ENCODE peak calls at places on chromosomes 4 and X, in seven cellular contexts. G is Caki2, O is neural progenitor cell, Q is GM06990, U is astrocyte, W is anterior cingulate cortex, A is IMR-90. E is an unnamed sample.

GRCh38 chr4:92305878-92306520 is 2.2 kb downstream of the GRID2 start:
- DNase-seq in G (no peak), Q (no peak), U (no peak), O (peak), W (no peak), A (no peak), E (peak)

GRCh38 chr4:169618286-169618685 is 2.1 kb upstream of the CLCN3 start:
- DNase-seq in A (peak), G (no peak), U (peak), O (no peak), Q (no peak), W (no peak), E (no peak)

GRCh38 chrX:41449615-41450014 is 2.5 kb downstream of the NYX start:
- DNase-seq in A (peak), U (peak), W (no peak), Q (no peak), G (no peak), O (no peak), E (no peak)

GRCh38 chrX:17527932-17528331 is 152.9 kb downstream of the NHS start:
- DNase-seq in G (no peak), O (peak), U (no peak), W (no peak), A (no peak), Q (no peak), E (no peak)

GRCh38 chrX:87621697-87622096 is 104.1 kb downstream of the KLHL4 start:
- DNase-seq in A (no peak), G (no peak), O (no peak), Q (no peak), W (no peak), U (peak), E (no peak)

GRCh38 chrX:48575642-48576041 is 1.4 kb downstream of the RBM3 start:
- DNase-seq in G (no peak), O (no peak), W (no peak), U (no peak), A (no peak), Q (no peak), E (no peak)

GRCh38 chrX:77446029-77446585 is 1.1 kb upstream of the FGF16 start:
- DNase-seq in G (no peak), U (no peak), A (no peak), O (peak), W (no peak), Q (no peak), E (peak)

GRCh38 chrX:133783273-133783672 is 202.1 kb downstream of the GPC3 start:
- DNase-seq in G (no peak), Q (peak), O (no peak), U (no peak), W (no peak), A (no peak), E (no peak)

GRCh38 chrX:40314070-40314469 is 216.3 kb upstream of the BCOR start:
- DNase-seq in A (no peak), W (no peak), G (no peak), O (peak), U (no peak), Q (no peak), E (no peak)

GRCh38 chr4:56289934-56290333 is 97.4 kb downstream of the AASDH start:
- DNase-seq in G (no peak), U (peak), A (no peak), W (no peak), Q (no peak), O (no peak), E (no peak)

GRCh38 chrX:38654302-38654701 is 93.0 kb downstream of the TSPAN7 start:
- DNase-seq in U (peak), O (peak), Q (no peak), W (no peak), G (no peak), A (peak), E (no peak)

GRCh38 chrX:84118769-84119168 is 69.2 kb downstream of the RPS6KA6 start:
- DNase-seq in O (no peak), A (no peak), W (no peak), U (no peak), Q (no peak), G (no peak), E (no peak)

GRCh38 chrX:38192007-38192625 is 28.6 kb downstream of the SRPX start:
- DNase-seq in G (no peak), W (no peak), U (no peak), A (peak), Q (peak), O (peak), E (no peak)

GRCh38 chrX:155880586-155881157 is 473 bp upstream of the VAMP7 start:
- DNase-seq in W (no peak), G (no peak), A (no peak), Q (no peak), U (no peak), O (no peak), E (no peak)

GRCh38 chr4:142778430-142778829 is 67.7 kb downstream of the INPP4B start:
- DNase-seq in G (no peak), U (peak), O (no peak), Q (no peak), A (peak), W (no peak), E (no peak)

GRCh38 chr4:107630185-107630705 is 89.8 kb downstream of the PAPSS1 start:
- DNase-seq in A (no peak), W (no peak), G (no peak), Q (no peak), O (no peak), U (no peak), E (no peak)

GRCh38 chr4:98838977-98839618 is 89.8 kb downstream of the EIF4E start:
- DNase-seq in O (no peak), U (peak), A (peak), Q (no peak), W (no peak), G (peak), E (no peak)

GRCh38 chrX:118062817-118063615 is 53.6 kb downstream of the KLHL13 start:
- DNase-seq in U (no peak), G (no peak), Q (peak), O (no peak), A (no peak), W (no peak), E (no peak)

GRCh38 chr4:184684491-184685189 is 35.1 kb downstream of the PRIMPOL start:
- DNase-seq in G (no peak), W (no peak), O (no peak), Q (no peak), A (peak), U (no peak), E (no peak)

GRCh38 chr4:78845469-78845868 is 69.3 kb downstream of the BMP2K start:
- DNase-seq in G (no peak), Q (no peak), W (no peak), A (no peak), U (no peak), O (no peak), E (no peak)

GRCh38 chr4:74934822-74935326 is 2.0 kb downstream of the PARM1 start:
- DNase-seq in W (no peak), G (no peak), Q (no peak), U (no peak), A (no peak), O (peak), E (no peak)

GRCh38 chrX:12804655-12805054 is 13.4 kb downstream of the PRPS2 start:
- DNase-seq in Q (no peak), U (no peak), O (no peak), A (no peak), G (no peak), W (no peak), E (no peak)

GRCh38 chrX:95218964-95219363 is 1465.7 kb upstream of the DIAPH2 start:
- DNase-seq in A (no peak), U (no peak), G (no peak), W (no peak), O (peak), Q (no peak), E (no peak)

GRCh38 chrX:623599-624323 is 6.8 kb upstream of the SHOX start:
- DNase-seq in G (no peak), W (no peak), A (no peak), U (no peak), Q (no peak), O (peak), E (no peak)

GRCh38 chrX:49278081-49278480 is 8.5 kb downstream of the PPP1R3F start:
- DNase-seq in G (no peak), Q (no peak), W (no peak), U (no peak), A (no peak), O (no peak), E (no peak)

E was measured in psoas muscle.